ENCODE peak calls at places on chromosome 13, in six cellular contexts. X, O, F, J, V and L are unnamed samples.

GRCh38 chr13:39410089-39410901 is 192.7 kb downstream of the LHFPL6 start:
- DNase-seq in X (no peak), O (peak), F (no peak), J (no peak), V (no peak), L (no peak)

GRCh38 chr13:114043421-114044053 is 69.7 kb upstream of the C13orf46 start:
- DNase-seq in X (no peak), O (peak), F (no peak), J (peak), V (peak), L (no peak)

GRCh38 chr13:42946927-42947326 is 45.1 kb downstream of the EPSTI1 start:
- DNase-seq in X (no peak), O (peak), F (no peak), J (peak), V (no peak), L (no peak)

GRCh38 chr13:114130131-114130707 is 2.2 kb downstream of the RASA3 start:
- DNase-seq in X (no peak), O (no peak), F (no peak), J (no peak), V (no peak), L (no peak)

GRCh38 chr13:36344173-36344572 is 2.0 kb downstream of the SPART start:
- DNase-seq in X (no peak), O (peak), F (no peak), J (no peak), V (no peak), L (no peak)

GRCh38 chr13:44698076-44698475 is 121.9 kb upstream of the TSC22D1 start:
- DNase-seq in X (no peak), O (no peak), F (no peak), J (no peak), V (no peak), L (no peak)

GRCh38 chr13:35472308-35473008 is 4.0 kb downstream of the MAB21L1 start:
- DNase-seq in X (no peak), O (no peak), F (no peak), J (no peak), V (no peak), L (no peak)

GRCh38 chr13:23960566-23961156 is 63.4 kb upstream of the C1QTNF9B start:
- DNase-seq in X (no peak), O (peak), F (no peak), J (peak), V (no peak), L (no peak)

GRCh38 chr13:101417043-101417406 is 717 bp upstream of the NALCN start:
- DNase-seq in X (peak), O (peak), F (no peak), J (peak), V (no peak), L (no peak)

GRCh38 chr13:113457510-113457909 is 4.2 kb upstream of the ADPRHL1 start:
- DNase-seq in X (no peak), O (peak), F (no peak), J (no peak), V (no peak), L (no peak)

GRCh38 chr13:85864963-85865530 is 65.8 kb upstream of the SLITRK6 start:
- DNase-seq in X (no peak), O (peak), F (no peak), J (peak), V (no peak), L (no peak)

GRCh38 chr13:47672982-47673670 is 327.9 kb downstream of the SUCLA2 start:
- DNase-seq in X (no peak), O (peak), F (no peak), J (peak), V (no peak), L (no peak)

GRCh38 chr13:59476376-59476775 is 687.4 kb downstream of the DIAPH3 start:
- DNase-seq in X (no peak), O (no peak), F (no peak), J (no peak), V (no peak), L (no peak)

GRCh38 chr13:41601718-41602445 is 144.5 kb downstream of the RGCC start:
- DNase-seq in X (no peak), O (no peak), F (no peak), J (no peak), V (no peak), L (no peak)

GRCh38 chr13:37014609-37015008 is 14.0 kb downstream of the EXOSC8 start:
- DNase-seq in X (no peak), O (no peak), F (no peak), J (no peak), V (no peak), L (no peak)

GRCh38 chr13:98445340-98446233 is 131.3 kb downstream of the STK24 start:
- DNase-seq in X (peak), O (peak), F (peak), J (peak), V (peak), L (peak)